ENCODE peak calls at places on chromosomes 1 and 21, in seven cellular contexts. S, P, M, W, B, V and T are unnamed samples.
A peak's percentile ranks its signal among the peaks of the same experiment; 100 is the strongest.

GRCh38 chr21:37263827-37264226 is 3.3 kb downstream of the VPS26C start:
- DNase-seq in S (no peak), P (no peak), M (no peak), W (no peak), B (no peak), V (no peak), T (no peak)

GRCh38 chr21:42101246-42101645 is 30.1 kb downstream of the UMODL1 start:
- DNase-seq in S (no peak), P (no peak), M (no peak), W (no peak), B (no peak), V (no peak), T (no peak)

GRCh38 chr1:9384751-9385245 is 92.1 kb downstream of the SPSB1 start:
- DNase-seq in S (peak; percentile 70), P (no peak), M (no peak), W (no peak), B (no peak), V (no peak), T (no peak)

GRCh38 chr1:162056043-162056442 is 13.4 kb upstream of the NOS1AP start:
- DNase-seq in S (peak; percentile 37), P (peak; percentile 77), M (peak; percentile 50), W (no peak), B (no peak), V (peak; percentile 82), T (peak; percentile 9)

GRCh38 chr1:101205457-101205856 is 31.4 kb upstream of the S1PR1 start:
- DNase-seq in S (no peak), P (no peak), M (no peak), W (no peak), B (no peak), V (peak; percentile 17), T (no peak)

GRCh38 chr1:15287591-15287990 is 40.6 kb downstream of the FHAD1 start:
- DNase-seq in S (no peak), P (no peak), M (no peak), W (no peak), B (no peak), V (no peak), T (no peak)

GRCh38 chr1:231751624-231751897 is 125.0 kb downstream of the DISC1 start:
- DNase-seq in S (no peak), P (no peak), M (no peak), W (no peak), B (no peak), V (no peak), T (no peak)

GRCh38 chr1:183424691-183425090 is 6.5 kb upstream of the NMNAT2 start:
- DNase-seq in S (no peak), P (no peak), M (no peak), W (no peak), B (no peak), V (no peak), T (no peak)

GRCh38 chr1:1425753-1426495 is 4.8 kb upstream of the ANKRD65 start:
- DNase-seq in S (no peak), P (no peak), M (no peak), W (no peak), B (no peak), V (no peak), T (no peak)